ENCODE peak calls at places on chromosome 10, in five cellular contexts. One of them, this sample, is unnamed.

GRCh38 chr10:76675951-76676587 is 961.5 kb downstream of the KCNMA1 start:
- DNase-seq in T-helper 2 cell: no peak
- DNase-seq in RWPE1: peak; percentile 18
- DNase-seq in HuH-7.5: no peak
- DNase-seq in iPS DF 6.9: no peak
- DNase-seq in this sample: no peak

GRCh38 chr10:71754562-71754961 is 18.8 kb downstream of the VSIR start:
- DNase-seq in T-helper 2 cell: no peak
- DNase-seq in RWPE1: no peak
- DNase-seq in HuH-7.5: no peak
- DNase-seq in iPS DF 6.9: no peak
- DNase-seq in this sample: no peak

GRCh38 chr10:63935705-63936104 is 414.5 kb downstream of the REEP3 start:
- DNase-seq in T-helper 2 cell: no peak
- DNase-seq in RWPE1: no peak
- DNase-seq in HuH-7.5: no peak
- DNase-seq in iPS DF 6.9: no peak
- DNase-seq in this sample: no peak

GRCh38 chr10:28595618-28596017 is 62.7 kb downstream of the WAC start:
- DNase-seq in T-helper 2 cell: no peak
- DNase-seq in RWPE1: no peak
- DNase-seq in HuH-7.5: no peak
- DNase-seq in iPS DF 6.9: no peak
- DNase-seq in this sample: no peak

GRCh38 chr10:75403144-75404022 is 1.8 kb upstream of the ZNF503 start:
- DNase-seq in T-helper 2 cell: no peak
- DNase-seq in RWPE1: no peak
- DNase-seq in HuH-7.5: peak; percentile 46
- DNase-seq in iPS DF 6.9: no peak
- DNase-seq in this sample: peak; percentile 45

GRCh38 chr10:3783721-3784432 is 1.1 kb downstream of the KLF6 start:
- DNase-seq in T-helper 2 cell: no peak
- DNase-seq in RWPE1: no peak
- DNase-seq in HuH-7.5: peak; percentile 62
- DNase-seq in iPS DF 6.9: no peak
- DNase-seq in this sample: no peak

GRCh38 chr10:14583252-14583651 is 191.4 kb downstream of the FAM107B start:
- DNase-seq in T-helper 2 cell: peak; percentile 48
- DNase-seq in RWPE1: no peak
- DNase-seq in HuH-7.5: no peak
- DNase-seq in iPS DF 6.9: no peak
- DNase-seq in this sample: no peak

GRCh38 chr10:64096941-64097340 is 575.7 kb downstream of the REEP3 start:
- DNase-seq in T-helper 2 cell: no peak
- DNase-seq in RWPE1: no peak
- DNase-seq in HuH-7.5: no peak
- DNase-seq in iPS DF 6.9: no peak
- DNase-seq in this sample: no peak

GRCh38 chr10:60414111-60414510 is 24.4 kb upstream of the ANK3 start:
- DNase-seq in T-helper 2 cell: no peak
- DNase-seq in RWPE1: no peak
- DNase-seq in HuH-7.5: no peak
- DNase-seq in iPS DF 6.9: no peak
- DNase-seq in this sample: no peak

GRCh38 chr10:131187274-131187673 is 124.2 kb downstream of the TCERG1L start:
- DNase-seq in T-helper 2 cell: no peak
- DNase-seq in RWPE1: no peak
- DNase-seq in HuH-7.5: no peak
- DNase-seq in iPS DF 6.9: no peak
- DNase-seq in this sample: no peak